ENCODE peak calls at places on chromosomes 11 and 22, in eight cellular contexts. G is fibroblast of lung, U is heart right ventricle, S is sigmoid colon, H is DND-41, Z is Panc1, W is PC-3, Y is right cardiac atrium. D is an unnamed sample. For H3K4me1, the result is how much of the 10 kb centered on the place peaks cover.

GRCh38 chr22:41482319-41482935 is 13.5 kb downstream of the ACO2 start:
- DNase-seq in G (peak), U (no peak), S (no peak), H (no peak), Z (no peak), W (no peak), Y (no peak), D (peak)

GRCh38 chr11:21560466-21560975 is 632.4 kb upstream of the ANO5 start:
- DNase-seq in G (no peak), U (no peak), S (no peak), H (no peak), Z (no peak), W (no peak), Y (no peak), D (no peak)

GRCh38 chr11:18066626-18067025 is 20.6 kb upstream of the TPH1 start:
- DNase-seq in G (peak), U (no peak), S (no peak), H (no peak), Z (no peak), W (no peak), Y (no peak), D (no peak)

GRCh38 chr22:45891996-45892621 is 84.9 kb downstream of the WNT7B start:
- DNase-seq in G (no peak), U (peak), S (no peak), H (no peak), Z (no peak), W (no peak), Y (peak), D (no peak)

GRCh38 chr11:111629499-111629898 is 27.2 kb downstream of the SIK2 start:
- DNase-seq in G (peak), U (no peak), S (no peak), H (no peak), Z (no peak), W (no peak), Y (no peak), D (no peak)

GRCh38 chr11:114044042-114044871 is 15.3 kb upstream of the ZBTB16 start:
- DNase-seq in G (no peak), U (no peak), S (no peak), H (no peak), Z (no peak), W (no peak), Y (no peak), D (no peak)

GRCh38 chr22:31951201-31952093 is 7.1 kb downstream of the YWHAH start:
- DNase-seq in G (no peak), U (no peak), S (no peak), H (no peak), Z (no peak), W (peak), Y (peak), D (no peak)

GRCh38 chr11:64321026-64321425 is 3.1 kb downstream of the PRDX5 start:
- DNase-seq in G (no peak), U (no peak), S (no peak), H (no peak), Z (no peak), W (no peak), Y (peak), D (no peak)

GRCh38 chr11:18527512-18527911 is 770 bp upstream of the TSG101 start:
- DNase-seq in G (peak), U (no peak), S (no peak), H (no peak), Z (peak), W (peak), Y (no peak), D (peak)

GRCh38 chr11:83002047-83002446 is 69.7 kb downstream of the RAB30 start:
- DNase-seq in G (no peak), U (no peak), S (no peak), H (no peak), Z (no peak), W (no peak), Y (no peak), D (no peak)

GRCh38 chr11:116406042-116406441 is 366.7 kb downstream of the BUD13 start:
- DNase-seq in G (no peak), U (no peak), S (no peak), H (no peak), Z (no peak), W (no peak), Y (no peak), D (no peak)

GRCh38 chr11:1639102-1639620 is 9.6 kb downstream of the KRTAP5-5 start:
- DNase-seq in G (no peak), U (peak), S (peak), H (no peak), Z (no peak), W (no peak), Y (no peak), D (no peak)
- H3K4me1 ChIP-seq in G (under half), U (under half), S (under half), H (under half), Z (under half), W (under half), Y (under half), D (under half)

DNA sequence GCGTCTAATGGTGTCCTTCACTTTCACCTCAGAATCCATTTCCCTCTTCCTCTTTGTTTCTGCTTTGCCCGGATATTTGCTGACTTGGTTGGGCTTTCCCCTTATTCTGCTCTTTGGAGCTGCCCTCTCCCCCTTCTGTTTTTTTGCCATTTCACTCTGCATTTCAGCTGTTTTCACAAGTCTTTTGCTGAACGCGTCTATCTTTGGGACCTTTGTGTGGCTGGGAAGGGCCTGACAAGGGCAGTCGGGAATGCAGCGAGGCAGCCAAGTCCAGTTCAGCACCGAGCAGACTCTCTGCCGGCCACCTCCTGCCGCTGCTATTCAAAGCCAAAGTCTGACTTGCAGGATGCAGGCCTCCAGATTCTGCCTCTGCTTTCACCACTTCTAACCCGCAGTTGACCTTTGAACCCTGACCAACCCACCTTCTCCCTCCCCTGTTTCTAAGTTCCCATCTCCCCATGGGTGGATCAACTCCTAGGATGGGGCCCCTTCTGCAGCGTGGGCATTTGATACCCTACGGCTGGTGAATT is 38.2 kb downstream of the FEZ1 start:
- DNase-seq in G (peak), U (peak), S (peak), H (no peak), Z (no peak), W (no peak), Y (peak), D (peak)
- H3K4me3 ChIP-seq in G (peak), U (no peak), S (no peak), H (no peak), Z (no peak), W (no peak), Y (no peak), D (peak)

DNA sequence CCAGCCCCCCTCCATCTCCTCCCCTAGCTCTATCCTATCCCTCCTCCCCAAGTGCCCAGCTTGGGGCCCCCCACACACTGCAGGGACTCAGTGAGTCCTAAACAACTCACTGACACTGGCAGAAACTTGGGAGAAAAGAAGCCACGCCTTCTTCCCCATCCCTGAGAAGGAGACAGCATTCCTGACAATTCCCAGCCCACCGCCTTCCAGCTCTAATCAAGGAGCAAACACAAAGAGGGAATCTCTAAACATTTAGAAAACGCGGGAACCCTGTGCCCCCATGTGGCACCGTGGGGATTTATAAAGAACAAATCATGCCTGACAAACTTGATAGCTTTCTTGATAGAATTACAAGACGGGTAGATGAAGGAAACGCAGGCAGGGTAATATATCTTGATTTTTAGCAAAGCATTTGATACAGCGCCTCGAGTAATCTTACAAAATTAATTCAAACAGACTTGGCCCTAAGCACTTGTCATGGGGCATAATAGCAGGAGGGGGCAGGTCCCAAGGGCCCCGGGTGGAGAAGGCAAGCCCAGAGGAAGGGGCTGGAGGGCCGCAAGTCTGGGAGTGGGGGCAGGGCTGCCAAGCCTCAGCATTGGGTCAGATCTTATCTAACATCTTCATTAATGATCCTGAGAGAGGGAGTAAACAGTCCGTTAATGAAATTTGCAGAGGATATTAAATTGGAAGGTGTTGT is 4.6 kb downstream of the CHST1 start:
- DNase-seq in G (no peak), U (no peak), S (peak), H (no peak), Z (no peak), W (no peak), Y (no peak), D (no peak)
- H3K4me1 ChIP-seq in G (under half), U (half or more), S (under half), H (half or more), Z (under half), W (under half), Y (under half), D (under half)

GRCh38 chr11:76787271-76787670 is 4.1 kb downstream of the TSKU start:
- DNase-seq in G (no peak), U (no peak), S (no peak), H (no peak), Z (no peak), W (no peak), Y (no peak), D (no peak)

GRCh38 chr11:76786053-76787014 is 3.2 kb downstream of the TSKU start:
- DNase-seq in G (no peak), U (no peak), S (no peak), H (no peak), Z (no peak), W (no peak), Y (no peak), D (no peak)

GRCh38 chr11:76783901-76784813 is 1.0 kb downstream of the TSKU start:
- DNase-seq in G (peak), U (peak), S (peak), H (peak), Z (no peak), W (peak), Y (peak), D (peak)

GRCh38 chr11:76783294-76783900 is at the start of gene TSKU:
- DNase-seq in G (no peak), U (no peak), S (no peak), H (no peak), Z (no peak), W (peak), Y (no peak), D (no peak)

GRCh38 chr11:76785513-76785912 is 2.4 kb downstream of the TSKU start:
- DNase-seq in G (no peak), U (no peak), S (no peak), H (no peak), Z (no peak), W (no peak), Y (no peak), D (no peak)
- H3K4me3 ChIP-seq in G (peak), U (peak), S (no peak), H (no peak), Z (no peak), W (peak), Y (peak), D (peak)

GRCh38 chr11:133902506-133902905 is 54.3 kb downstream of the IGSF9B start:
- DNase-seq in G (no peak), U (no peak), S (peak), H (no peak), Z (no peak), W (no peak), Y (no peak), D (no peak)
- H3K4me1 ChIP-seq in G (under half), U (under half), S (under half), H (under half), Z (under half), W (under half), Y (under half), D (under half)

GRCh38 chr11:128481135-128481534 is 106.2 kb downstream of the ETS1 start:
- DNase-seq in G (peak), U (no peak), S (no peak), H (no peak), Z (no peak), W (no peak), Y (no peak), D (peak)

GRCh38 chr11:128480665-128481064 is 106.7 kb downstream of the ETS1 start:
- DNase-seq in G (no peak), U (no peak), S (no peak), H (no peak), Z (no peak), W (no peak), Y (no peak), D (no peak)

GRCh38 chr11:128482512-128483191 is 104.7 kb downstream of the ETS1 start:
- DNase-seq in G (peak), U (no peak), S (peak), H (peak), Z (no peak), W (no peak), Y (peak), D (peak)

GRCh38 chr11:128483211-128483788 is 104.1 kb downstream of the ETS1 start:
- DNase-seq in G (no peak), U (no peak), S (no peak), H (no peak), Z (no peak), W (no peak), Y (no peak), D (no peak)

GRCh38 chr11:128482092-128482491 is 105.3 kb downstream of the ETS1 start:
- DNase-seq in G (no peak), U (no peak), S (no peak), H (no peak), Z (no peak), W (no peak), Y (no peak), D (no peak)
- H3K4me3 ChIP-seq in G (no peak), U (no peak), S (no peak), H (no peak), Z (no peak), W (no peak), Y (no peak), D (peak)

DNA sequence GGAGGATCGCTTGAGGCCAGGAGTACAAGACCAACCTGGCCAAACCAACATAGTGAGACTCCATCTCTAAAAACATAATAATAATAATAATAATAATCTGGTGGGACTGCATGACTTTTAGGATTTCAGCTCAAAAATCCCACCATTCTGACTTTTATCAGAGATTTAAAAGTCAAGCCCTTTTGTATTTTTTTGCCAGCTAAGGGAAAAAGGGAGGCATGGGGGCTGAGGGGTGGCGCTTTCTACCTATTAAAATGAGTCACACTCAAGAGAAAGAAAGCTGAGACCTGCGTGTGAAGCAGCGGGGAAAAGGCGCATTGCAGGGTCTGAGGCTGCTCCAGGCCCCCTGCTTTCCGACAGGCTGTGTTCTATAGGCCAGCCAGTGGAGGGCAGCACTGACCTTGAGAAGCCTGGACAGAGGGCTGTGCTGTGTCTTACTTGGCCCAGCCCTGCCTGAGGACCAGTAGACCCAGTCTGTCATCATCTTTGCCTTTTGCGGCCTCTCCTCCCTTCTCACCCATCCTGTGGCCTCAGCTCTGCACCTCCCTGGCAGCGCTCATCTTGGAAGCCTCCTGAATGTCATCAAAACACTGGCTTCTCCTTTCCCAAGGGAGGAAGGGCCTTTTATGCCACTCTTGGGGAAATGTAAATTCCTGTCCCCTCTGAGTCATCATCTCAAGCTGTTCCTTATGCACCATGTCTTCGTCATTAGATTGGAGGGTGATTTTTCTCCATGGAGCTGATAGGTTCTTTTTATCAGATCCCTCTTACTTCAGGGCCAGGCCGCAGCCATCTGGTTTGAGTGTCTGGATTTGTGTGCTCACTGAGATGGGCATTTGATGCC is 12.7 kb upstream of the MAPK8IP1 start:
- DNase-seq in G (peak), U (peak), S (no peak), H (peak), Z (no peak), W (peak), Y (no peak), D (peak)
- H3K4me1 ChIP-seq in G (under half), U (under half), S (under half), H (under half), Z (under half), W (under half), Y (under half), D (under half)

GRCh38 chr22:39242389-39242808 is 2.4 kb downstream of the PDGFB start:
- DNase-seq in G (no peak), U (peak), S (no peak), H (no peak), Z (no peak), W (no peak), Y (no peak), D (no peak)

GRCh38 chr22:39244073-39244495 is 698 bp downstream of the PDGFB start:
- DNase-seq in G (no peak), U (no peak), S (no peak), H (no peak), Z (no peak), W (no peak), Y (no peak), D (no peak)

GRCh38 chr22:39243443-39244072 is 1.2 kb downstream of the PDGFB start:
- DNase-seq in G (no peak), U (no peak), S (no peak), H (no peak), Z (no peak), W (peak), Y (no peak), D (no peak)

GRCh38 chr22:39241632-39242388 is 3.0 kb downstream of the PDGFB start:
- DNase-seq in G (no peak), U (no peak), S (no peak), H (no peak), Z (no peak), W (no peak), Y (peak), D (no peak)

DNA sequence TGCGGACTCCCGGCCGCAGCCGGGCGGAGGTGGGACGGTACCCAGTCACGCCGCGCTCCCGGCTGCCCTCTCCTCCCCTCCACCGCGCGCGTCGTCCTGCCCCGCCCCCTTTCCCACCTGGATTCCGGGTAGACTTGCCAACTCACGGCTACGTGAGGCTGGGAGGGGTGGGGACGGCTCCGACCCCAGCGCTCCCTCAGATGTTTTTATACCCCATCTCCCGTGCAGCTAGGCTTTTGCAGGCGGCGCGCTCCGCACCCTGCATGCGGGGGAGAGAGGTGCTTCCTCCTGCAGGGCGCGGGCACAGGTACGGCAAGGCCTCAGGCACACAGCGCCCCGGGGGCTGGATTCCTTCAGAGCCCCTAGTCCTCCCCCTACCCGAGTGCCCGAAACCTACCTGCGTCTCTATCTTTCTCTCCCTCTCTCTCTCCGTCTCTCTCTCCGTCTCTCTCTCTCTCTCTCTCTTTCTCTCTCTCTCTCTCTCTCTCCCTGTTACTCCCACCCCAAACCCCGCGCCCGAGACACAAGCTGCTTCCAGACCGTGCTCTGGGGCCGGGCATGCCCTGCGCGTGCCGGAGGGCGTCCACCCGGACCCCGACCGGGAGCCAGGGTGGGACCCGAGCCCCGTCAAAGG is 1.9 kb downstream of the PDGFB start:
- DNase-seq in G (no peak), U (no peak), S (no peak), H (no peak), Z (no peak), W (peak), Y (no peak), D (no peak)
- H3K4me3 ChIP-seq in G (peak), U (peak), S (peak), H (no peak), Z (peak), W (peak), Y (peak), D (no peak)

GRCh38 chr11:34302046-34302921 is 55.5 kb downstream of the ABTB2 start:
- DNase-seq in G (peak), U (no peak), S (no peak), H (no peak), Z (peak), W (peak), Y (no peak), D (peak)
- H3K4me1 ChIP-seq in G (under half), U (under half), S (under half), H (under half), Z (half or more), W (under half), Y (under half), D (under half)

D was measured in adipocyte.